ENCODE peak calls at places on chromosome 15, in four cellular contexts. One of them, this sample, is unnamed.
A peak's percentile ranks its signal among the peaks of the same experiment; 100 is the strongest.

GRCh38 chr15:92663250-92663951 is 7.8 kb upstream of the FAM174B start:
- DNase-seq in IMR-90: no peak
- DNase-seq in HCT116: no peak
- DNase-seq in lung: no peak
- DNase-seq in this sample: no peak

GRCh38 chr15:79849789-79850188 is 47.0 kb downstream of the MTHFS start:
- DNase-seq in IMR-90: peak; percentile 52
- DNase-seq in HCT116: no peak
- DNase-seq in lung: no peak
- DNase-seq in this sample: no peak

GRCh38 chr15:68712886-68713285 is 107.8 kb downstream of the ANP32A start:
- DNase-seq in IMR-90: no peak
- DNase-seq in HCT116: no peak
- DNase-seq in lung: no peak
- DNase-seq in this sample: no peak

GRCh38 chr15:74206801-74207281 is 4.3 kb upstream of the STRA6 start:
- DNase-seq in IMR-90: no peak
- DNase-seq in HCT116: no peak
- DNase-seq in lung: no peak
- DNase-seq in this sample: no peak

GRCh38 chr15:84748274-84749110 is at the start of gene ZNF592:
- DNase-seq in IMR-90: peak; percentile 70
- DNase-seq in HCT116: no peak
- DNase-seq in lung: peak; percentile 86
- DNase-seq in this sample: peak; percentile 89

GRCh38 chr15:50542051-50542450 is 4.4 kb downstream of the USP50 start:
- DNase-seq in IMR-90: peak; percentile 16
- DNase-seq in HCT116: no peak
- DNase-seq in lung: no peak
- DNase-seq in this sample: no peak

GRCh38 chr15:51579012-51579411 is 43.6 kb downstream of the DMXL2 start:
- DNase-seq in IMR-90: no peak
- DNase-seq in HCT116: no peak
- DNase-seq in lung: no peak
- DNase-seq in this sample: no peak

GRCh38 chr15:26113296-26113695 is 250.2 kb upstream of the ATP10A start:
- DNase-seq in IMR-90: no peak
- DNase-seq in HCT116: no peak
- DNase-seq in lung: no peak
- DNase-seq in this sample: no peak

GRCh38 chr15:84840255-84840654 is 23.1 kb downstream of the ALPK3 start:
- DNase-seq in IMR-90: no peak
- DNase-seq in HCT116: no peak
- DNase-seq in lung: no peak
- DNase-seq in this sample: peak; percentile 56

GRCh38 chr15:44068346-44068745 is 126.7 kb downstream of the FRMD5 start:
- DNase-seq in IMR-90: no peak
- DNase-seq in HCT116: no peak
- DNase-seq in lung: no peak
- DNase-seq in this sample: no peak

GRCh38 chr15:58401276-58401675 is 30.5 kb upstream of the LIPC start:
- DNase-seq in IMR-90: no peak
- DNase-seq in HCT116: no peak
- DNase-seq in lung: no peak
- DNase-seq in this sample: no peak

GRCh38 chr15:96359371-96359771 is 28.9 kb downstream of the NR2F2 start:
- DNase-seq in IMR-90: no peak
- DNase-seq in HCT116: no peak
- DNase-seq in lung: no peak
- DNase-seq in this sample: no peak

GRCh38 chr15:96358795-96359190 is 28.3 kb downstream of the NR2F2 start:
- DNase-seq in IMR-90: no peak
- DNase-seq in HCT116: no peak
- DNase-seq in lung: no peak
- DNase-seq in this sample: peak; percentile 26

GRCh38 chr15:96360581-96361308 is 30.2 kb downstream of the NR2F2 start:
- DNase-seq in IMR-90: no peak
- DNase-seq in HCT116: no peak
- DNase-seq in lung: no peak
- DNase-seq in this sample: no peak

GRCh38 chr15:96361309-96362000 is 31.0 kb downstream of the NR2F2 start:
- DNase-seq in IMR-90: no peak
- DNase-seq in HCT116: no peak
- DNase-seq in lung: no peak
- DNase-seq in this sample: no peak

DNA sequence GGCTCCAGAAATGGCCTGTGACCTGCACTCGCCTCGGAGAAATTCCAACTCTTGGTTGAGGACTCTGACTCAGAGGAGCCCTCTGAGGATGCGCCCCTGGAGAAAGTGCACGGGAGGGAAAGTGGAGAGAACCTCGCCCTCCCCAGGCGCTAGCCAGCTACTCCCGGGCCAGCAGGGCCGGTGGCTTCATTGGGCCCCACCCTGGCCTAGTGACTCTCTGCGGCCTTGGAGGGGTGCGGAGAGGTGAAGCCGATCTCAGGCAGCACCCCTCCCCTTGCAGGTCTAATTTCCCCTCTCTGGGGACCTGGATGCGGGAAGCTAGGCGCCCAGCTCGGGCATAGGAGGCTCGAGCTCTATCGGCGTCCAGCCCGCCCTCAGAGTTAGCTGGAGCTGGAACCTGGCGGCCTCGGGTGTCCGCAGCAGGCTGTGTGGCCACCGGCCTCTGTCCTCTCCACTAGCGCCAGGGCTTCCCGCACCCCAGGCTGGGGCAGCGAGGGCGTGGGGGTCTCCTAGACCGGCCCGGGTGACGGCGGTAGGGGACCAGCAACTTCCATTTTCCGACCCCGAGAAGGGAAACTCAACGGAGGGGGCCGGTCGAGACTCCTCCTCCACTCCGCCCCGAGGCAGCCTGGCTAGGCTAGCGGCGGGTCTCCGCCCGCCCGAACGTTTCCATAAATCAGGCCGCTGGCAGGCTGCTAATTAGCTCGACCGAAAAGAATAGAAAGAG is 29.4 kb downstream of the NR2F2 start:
- DNase-seq in IMR-90: no peak
- DNase-seq in HCT116: no peak
- DNase-seq in lung: no peak
- DNase-seq in this sample: peak; percentile 80
- H3K4me1 ChIP-seq in IMR-90: peaks cover 8% of the 10 kb centered on the region
- H3K4me1 ChIP-seq in HCT116: peaks cover 12% of the 10 kb centered on the region
- H3K4me1 ChIP-seq in lung: peaks cover 15% of the 10 kb centered on the region
- H3K4me1 ChIP-seq in this sample: no peaks in the 10 kb centered on the region

GRCh38 chr15:70854669-70854976 is 666 bp upstream of the LARP6 start:
- DNase-seq in IMR-90: peak; percentile 62
- DNase-seq in HCT116: no peak
- DNase-seq in lung: no peak
- DNase-seq in this sample: no peak

GRCh38 chr15:70853855-70854668 is at the start of gene LARP6:
- DNase-seq in IMR-90: peak; percentile 36
- DNase-seq in HCT116: no peak
- DNase-seq in lung: no peak
- DNase-seq in this sample: peak; percentile 71

GRCh38 chr15:70853270-70853854 is 595 bp downstream of the LARP6 start:
- DNase-seq in IMR-90: peak; percentile 87
- DNase-seq in HCT116: no peak
- DNase-seq in lung: no peak
- DNase-seq in this sample: peak; percentile 73

GRCh38 chr15:70852501-70853269 is 1.3 kb downstream of the LARP6 start:
- DNase-seq in IMR-90: peak; percentile 88
- DNase-seq in HCT116: no peak
- DNase-seq in lung: no peak
- DNase-seq in this sample: peak; percentile 57

DNA sequence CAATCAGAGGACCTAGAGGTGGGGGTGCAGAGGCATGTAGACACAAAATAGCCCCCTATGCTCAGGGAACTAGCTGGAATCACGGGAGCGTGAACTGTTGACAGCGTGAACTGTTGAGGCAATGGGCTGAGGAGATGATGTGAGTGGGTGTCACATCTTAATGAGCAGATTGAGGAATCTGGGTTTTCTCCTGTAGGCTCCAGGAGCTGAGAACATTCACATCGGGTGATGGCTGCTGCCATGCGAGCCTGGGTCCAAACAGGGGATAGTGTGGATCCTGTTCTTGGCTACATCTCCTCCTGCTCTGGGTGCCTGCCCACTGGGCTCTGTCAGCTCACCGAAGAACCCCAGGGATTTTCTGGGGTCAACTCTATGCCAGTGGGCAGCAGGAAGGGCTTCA is 2.1 kb downstream of the LARP6 start:
- DNase-seq in IMR-90: no peak
- DNase-seq in HCT116: no peak
- DNase-seq in lung: no peak
- DNase-seq in this sample: peak; percentile 61
- H3K4me3 ChIP-seq in IMR-90: peak overlapping the region; percentile 95
- H3K4me3 ChIP-seq in HCT116: no peak overlapping the region
- H3K4me3 ChIP-seq in lung: no peak overlapping the region
- H3K4me3 ChIP-seq in this sample: peak overlapping the region; percentile 83

DNA sequence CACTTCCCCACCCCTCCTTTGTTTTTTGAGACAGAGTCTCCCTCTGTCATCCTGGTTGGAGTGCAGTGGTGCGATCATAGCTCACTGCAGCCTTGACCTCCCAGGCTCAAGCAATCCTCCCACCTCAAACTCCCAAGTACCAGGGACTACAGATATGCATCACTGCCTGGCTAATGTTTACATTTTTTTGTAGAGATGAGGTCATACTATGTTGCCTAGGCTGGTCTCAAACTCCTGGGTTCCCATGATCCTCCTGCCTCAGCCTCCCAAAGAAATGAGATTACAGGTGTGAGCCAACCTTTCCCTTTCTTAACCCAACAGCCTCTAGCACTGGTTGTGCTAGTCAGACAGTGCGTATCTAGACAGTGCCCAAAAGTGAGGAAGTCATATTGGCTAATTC is 6.4 kb upstream of the GATM start:
- DNase-seq in IMR-90: no peak
- DNase-seq in HCT116: no peak
- DNase-seq in lung: no peak
- DNase-seq in this sample: no peak
- H3K27me3 ChIP-seq in IMR-90: peaks cover 20% of the 10 kb centered on the region
- H3K27me3 ChIP-seq in HCT116: no peaks in the 10 kb centered on the region
- H3K27me3 ChIP-seq in lung: no peaks in the 10 kb centered on the region
- H3K27me3 ChIP-seq in this sample: no peaks in the 10 kb centered on the region

GRCh38 chr15:60374628-60375081 is 23.1 kb downstream of the ANXA2 start:
- DNase-seq in IMR-90: peak; percentile 99
- DNase-seq in HCT116: peak; percentile 96
- DNase-seq in lung: peak; percentile 62
- DNase-seq in this sample: no peak

GRCh38 chr15:60373745-60374144 is 24.0 kb downstream of the ANXA2 start:
- DNase-seq in IMR-90: no peak
- DNase-seq in HCT116: no peak
- DNase-seq in lung: no peak
- DNase-seq in this sample: no peak

GRCh38 chr15:60374209-60374608 is 23.6 kb downstream of the ANXA2 start:
- DNase-seq in IMR-90: no peak
- DNase-seq in HCT116: no peak
- DNase-seq in lung: no peak
- DNase-seq in this sample: no peak

GRCh38 chr15:60375255-60375809 is 22.5 kb downstream of the ANXA2 start:
- DNase-seq in IMR-90: no peak
- DNase-seq in HCT116: no peak
- DNase-seq in lung: no peak
- DNase-seq in this sample: no peak

DNA sequence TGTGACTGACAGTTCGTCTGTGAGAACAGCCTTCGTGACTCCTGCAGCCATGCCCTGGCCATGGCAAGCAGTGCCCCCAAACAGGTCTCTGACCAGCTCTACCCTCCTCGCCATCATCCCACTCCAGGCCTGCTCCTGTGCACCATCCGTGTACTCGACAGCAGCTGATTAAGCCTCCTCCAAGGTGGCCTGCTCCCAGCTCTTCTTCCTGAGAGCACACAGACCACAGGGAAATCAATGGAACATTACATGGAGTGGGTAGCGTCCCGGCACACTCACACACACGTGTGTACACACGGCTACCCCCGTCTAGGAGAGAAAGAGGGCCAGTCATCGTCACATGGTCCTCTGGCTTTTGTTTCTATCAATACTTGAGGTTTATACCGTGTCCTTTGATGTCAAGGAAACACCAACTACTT is 21.1 kb downstream of the ANXA2 start:
- DNase-seq in IMR-90: no peak
- DNase-seq in HCT116: no peak
- DNase-seq in lung: peak; percentile 36
- DNase-seq in this sample: no peak
- H3K4me1 ChIP-seq in IMR-90: peaks cover 45% of the 10 kb centered on the region
- H3K4me1 ChIP-seq in HCT116: peaks cover 99% of the 10 kb centered on the region
- H3K4me1 ChIP-seq in lung: peaks cover 14% of the 10 kb centered on the region
- H3K4me1 ChIP-seq in this sample: peaks cover 28% of the 10 kb centered on the region